ENCODE peak calls at places on chromosomes 12 and 14, in nine cellular contexts. S, P, T, A, L, J, G, D and Z are unnamed samples.

GRCh38 chr12:20865873-20866272 is 55.4 kb downstream of the SLCO1B3 start:
- DNase-seq in S (no peak), P (no peak), T (no peak), A (no peak), L (no peak), J (no peak), G (no peak), D (no peak), Z (no peak)

GRCh38 chr12:75455839-75456238 is 24.7 kb upstream of the GLIPR1 start:
- DNase-seq in S (no peak), P (no peak), T (peak), A (no peak), L (no peak), J (no peak), G (no peak), D (no peak), Z (no peak)

GRCh38 chr12:117279606-117280005 is 81.8 kb downstream of the NOS1 start:
- DNase-seq in S (no peak), P (no peak), T (no peak), A (no peak), L (no peak), J (no peak), G (no peak), D (no peak), Z (no peak)

GRCh38 chr12:49821375-49822287 is 6.6 kb downstream of the NCKAP5L start:
- DNase-seq in S (no peak), P (no peak), T (no peak), A (no peak), L (no peak), J (no peak), G (no peak), D (no peak), Z (no peak)

GRCh38 chr12:124758266-124759200 is 105.1 kb downstream of the SCARB1 start:
- DNase-seq in S (no peak), P (no peak), T (peak), A (no peak), L (no peak), J (no peak), G (no peak), D (no peak), Z (no peak)

GRCh38 chr12:40999212-40999611 is 188.9 kb upstream of the PDZRN4 start:
- DNase-seq in S (no peak), P (no peak), T (no peak), A (no peak), L (no peak), J (no peak), G (no peak), D (no peak), Z (peak)

GRCh38 chr12:127272864-127273263 is 994.1 kb upstream of the TMEM132C start:
- DNase-seq in S (no peak), P (peak), T (no peak), A (no peak), L (no peak), J (no peak), G (no peak), D (no peak), Z (no peak)

GRCh38 chr14:56118611-56119181 is 485 bp downstream of the PELI2 start:
- DNase-seq in S (peak), P (no peak), T (peak), A (peak), L (no peak), J (peak), G (peak), D (no peak), Z (no peak)

GRCh38 chr12:6318440-6318879 is 8.0 kb downstream of the PLEKHG6 start:
- DNase-seq in S (no peak), P (no peak), T (no peak), A (no peak), L (no peak), J (no peak), G (no peak), D (peak), Z (no peak)

GRCh38 chr12:104411826-104412626 is 44.7 kb upstream of the CHST11 start:
- DNase-seq in S (no peak), P (no peak), T (peak), A (no peak), L (no peak), J (no peak), G (peak), D (no peak), Z (peak)

GRCh38 chr12:88325076-88325827 is 183.1 kb downstream of the TMTC3 start:
- DNase-seq in S (no peak), P (peak), T (no peak), A (no peak), L (no peak), J (no peak), G (peak), D (no peak), Z (peak)

GRCh38 chr14:24430143-24430681 is 458 bp downstream of the KHNYN start:
- DNase-seq in S (peak), P (no peak), T (peak), A (peak), L (peak), J (peak), G (peak), D (peak), Z (no peak)

GRCh38 chr14:102930753-102931579 is 8.5 kb downstream of the AMN start:
- DNase-seq in S (no peak), P (peak), T (no peak), A (no peak), L (no peak), J (no peak), G (peak), D (no peak), Z (peak)

GRCh38 chr14:96122496-96122895 is 82.1 kb upstream of the BDKRB2 start:
- DNase-seq in S (no peak), P (no peak), T (no peak), A (no peak), L (no peak), J (no peak), G (no peak), D (no peak), Z (no peak)

GRCh38 chr12:21757665-21758064 is 16.8 kb downstream of the KCNJ8 start:
- DNase-seq in S (no peak), P (no peak), T (no peak), A (no peak), L (no peak), J (no peak), G (no peak), D (no peak), Z (no peak)

GRCh38 chr12:76277480-76277879 is 70.7 kb downstream of the BBS10 start:
- DNase-seq in S (no peak), P (peak), T (no peak), A (no peak), L (no peak), J (no peak), G (peak), D (no peak), Z (no peak)

GRCh38 chr12:1525858-1526257 is 68.5 kb downstream of the FBXL14 start:
- DNase-seq in S (no peak), P (no peak), T (no peak), A (no peak), L (no peak), J (no peak), G (no peak), D (no peak), Z (no peak)

GRCh38 chr14:73246387-73247150 is 9.3 kb downstream of the PAPLN start:
- DNase-seq in S (no peak), P (no peak), T (no peak), A (no peak), L (no peak), J (no peak), G (no peak), D (no peak), Z (no peak)

GRCh38 chr14:93784878-93785277 is 3.4 kb downstream of the PRIMA1 start:
- DNase-seq in S (no peak), P (no peak), T (peak), A (peak), L (no peak), J (no peak), G (no peak), D (no peak), Z (no peak)

GRCh38 chr12:85835810-85836715 is at the start of gene RASSF9:
- DNase-seq in S (peak), P (peak), T (no peak), A (peak), L (peak), J (no peak), G (peak), D (peak), Z (peak)

GRCh38 chr12:96878704-96879103 is 28.4 kb upstream of the NEDD1 start:
- DNase-seq in S (no peak), P (no peak), T (no peak), A (no peak), L (no peak), J (no peak), G (no peak), D (no peak), Z (peak)

GRCh38 chr12:2783936-2784600 is 10.7 kb upstream of the FKBP4 start:
- DNase-seq in S (peak), P (no peak), T (peak), A (peak), L (peak), J (peak), G (peak), D (peak), Z (no peak)

GRCh38 chr12:119749666-119750065 is 81.7 kb downstream of the PRKAB1 start:
- DNase-seq in S (no peak), P (no peak), T (no peak), A (no peak), L (no peak), J (no peak), G (no peak), D (no peak), Z (no peak)

GRCh38 chr12:104137175-104137901 is 672 bp downstream of the NFYB start:
- DNase-seq in S (peak), P (peak), T (peak), A (peak), L (peak), J (peak), G (peak), D (peak), Z (peak)

GRCh38 chr12:42143401-42144173 is 1.1 kb downstream of the GXYLT1 start:
- DNase-seq in S (no peak), P (no peak), T (no peak), A (no peak), L (no peak), J (no peak), G (no peak), D (no peak), Z (no peak)

DNA sequence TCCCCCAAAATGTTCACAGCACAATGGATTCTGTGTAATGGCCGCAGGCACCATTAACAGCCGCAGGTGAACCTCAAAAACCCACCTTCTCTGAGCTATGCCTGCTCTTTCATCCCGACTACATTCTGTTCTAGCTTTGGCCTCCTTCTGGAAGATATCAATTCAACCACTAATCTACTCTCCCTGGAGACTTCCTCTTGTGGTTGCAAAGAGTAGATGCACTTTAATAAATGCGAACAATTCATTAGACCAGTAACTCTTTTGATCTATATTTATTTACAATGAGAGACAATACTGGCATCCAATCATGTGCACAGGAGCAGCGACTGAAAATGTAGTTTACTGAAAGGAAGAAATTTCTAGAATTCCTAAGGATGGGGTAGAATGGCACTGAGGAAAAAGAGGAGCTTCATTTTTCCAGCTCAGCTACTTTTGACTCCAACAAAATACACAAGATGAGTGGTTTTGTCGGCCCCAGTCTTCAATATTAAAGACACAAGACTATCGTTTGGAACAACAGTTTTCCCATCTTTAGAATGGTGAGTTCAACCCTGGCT is 5.3 kb downstream of the GRIN2B start:
- DNase-seq in S (no peak), P (no peak), T (no peak), A (no peak), L (no peak), J (no peak), G (no peak), D (no peak), Z (no peak)
- TF ChIP-seq CTCF in S (no peak), P (no peak), T (no peak), A (no peak), L (no peak), J (no peak), G (no peak), D (no peak), Z (no peak)

DNA sequence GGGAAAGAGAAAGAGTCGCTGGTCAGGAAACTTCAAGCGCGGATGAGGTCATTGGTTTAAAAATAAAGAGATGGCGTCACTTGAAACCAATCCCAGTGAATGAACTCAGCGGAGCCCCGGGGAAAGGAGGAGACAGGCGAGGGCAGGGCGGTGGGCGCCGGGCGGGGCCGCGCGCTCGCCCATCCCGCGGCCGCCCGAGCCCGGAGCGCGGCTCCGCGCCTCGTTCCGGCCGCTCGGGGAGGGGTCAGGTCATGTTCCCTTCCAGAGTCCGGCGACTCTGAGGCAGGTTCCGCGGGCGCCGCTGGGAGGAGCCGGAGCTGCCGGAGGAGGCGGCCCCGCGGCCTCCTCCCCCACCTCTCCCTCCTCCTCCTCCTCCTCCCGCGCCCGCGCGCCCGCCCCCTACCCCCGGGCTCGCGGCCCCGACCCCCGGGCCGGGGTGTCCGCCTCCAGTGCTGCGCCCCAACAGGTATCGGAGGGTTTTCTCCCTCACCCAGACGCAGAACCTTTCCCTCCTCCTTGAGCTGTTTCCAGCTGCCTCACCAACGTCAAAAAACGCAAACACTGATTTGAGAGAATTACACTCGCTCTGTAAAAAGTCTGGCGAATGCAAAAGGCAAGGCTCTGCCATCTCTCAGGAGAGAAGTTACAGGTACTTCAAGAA is at the start of gene DUSP16:
- DNase-seq in S (peak), P (peak), T (peak), A (peak), L (peak), J (peak), G (peak), D (peak), Z (peak)
- TF ChIP-seq CTCF in S (no peak), P (no peak), T (peak), A (peak), L (peak), J (peak), G (peak), D (no peak), Z (no peak)

GRCh38 chr12:112170376-112170775 is 45.0 kb downstream of the TRAFD1 start:
- DNase-seq in S (no peak), P (no peak), T (peak), A (no peak), L (no peak), J (peak), G (no peak), D (no peak), Z (no peak)
- TF ChIP-seq CTCF in S (no peak), P (peak), T (peak), A (no peak), L (no peak), J (peak), G (peak), D (peak), Z (peak)

GRCh38 chr14:22124071-22124613 is 450.5 kb upstream of the OR4E1 start:
- DNase-seq in S (no peak), P (no peak), T (no peak), A (no peak), L (no peak), J (no peak), G (no peak), D (no peak), Z (no peak)

GRCh38 chr14:22118894-22119477 is 445.4 kb upstream of the OR4E1 start:
- DNase-seq in S (no peak), P (no peak), T (no peak), A (no peak), L (no peak), J (no peak), G (no peak), D (no peak), Z (no peak)

GRCh38 chr14:22123188-22123560 is 449.6 kb upstream of the OR4E1 start:
- DNase-seq in S (no peak), P (no peak), T (no peak), A (no peak), L (no peak), J (no peak), G (no peak), D (no peak), Z (no peak)

GRCh38 chr14:22122227-22123187 is 448.9 kb upstream of the OR4E1 start:
- DNase-seq in S (no peak), P (no peak), T (no peak), A (no peak), L (no peak), J (peak), G (no peak), D (no peak), Z (no peak)
- TF ChIP-seq CTCF in S (no peak), P (peak), T (no peak), A (no peak), L (no peak), J (peak), G (peak), D (no peak), Z (peak)